ENCODE peak calls at places on chromosome 7, in seven cellular contexts. Y is dorsolateral prefrontal cortex, B is astrocyte of the spinal cord, X is AG10803, R is left ventricle myocardium inferior, A is heart right ventricle, I is SK-N-SH. C is an unnamed sample.

GRCh38 chr7:94223375-94224084 is 171.2 kb upstream of the COL1A2 start:
- DNase-seq in Y (no peak), B (peak; percentile 72), X (peak; percentile 50), R (no peak), A (no peak), I (no peak), C (peak; percentile 48)

GRCh38 chr7:44108768-44109750 is 4.9 kb downstream of the AEBP1 start:
- DNase-seq in Y (no peak), B (no peak), X (no peak), R (no peak), A (no peak), I (peak; percentile 65), C (no peak)

GRCh38 chr7:135334830-135335543 is 101.3 kb downstream of the STRA8 start:
- DNase-seq in Y (no peak), B (no peak), X (no peak), R (no peak), A (no peak), I (no peak), C (no peak)

GRCh38 chr7:36207451-36208291 is 54.6 kb downstream of the EEPD1 start:
- DNase-seq in Y (peak; percentile 53), B (peak; percentile 82), X (peak; percentile 78), R (peak; percentile 54), A (peak; percentile 50), I (peak; percentile 60), C (no peak)

GRCh38 chr7:157224627-157225026 is 85.9 kb downstream of the UBE3C start:
- DNase-seq in Y (no peak), B (peak; percentile 37), X (peak; percentile 44), R (no peak), A (no peak), I (peak; percentile 48), C (peak; percentile 12)

GRCh38 chr7:128103498-128104108 is 72.4 kb upstream of the LRRC4 start:
- DNase-seq in Y (peak; percentile 53), B (peak; percentile 16), X (peak; percentile 15), R (peak; percentile 52), A (peak; percentile 40), I (peak; percentile 66), C (no peak)

GRCh38 chr7:50851891-50852290 is 69.2 kb upstream of the GRB10 start:
- DNase-seq in Y (no peak), B (no peak), X (no peak), R (no peak), A (no peak), I (no peak), C (no peak)

GRCh38 chr7:47375121-47375551 is 206.8 kb downstream of the TNS3 start:
- DNase-seq in Y (peak; percentile 22), B (peak; percentile 67), X (peak; percentile 79), R (no peak), A (no peak), I (no peak), C (no peak)

GRCh38 chr7:82594665-82595064 is 151.1 kb upstream of the CACNA2D1 start:
- DNase-seq in Y (no peak), B (no peak), X (no peak), R (no peak), A (no peak), I (no peak), C (no peak)

GRCh38 chr7:82507365-82507975 is 63.9 kb upstream of the CACNA2D1 start:
- DNase-seq in Y (no peak), B (no peak), X (no peak), R (no peak), A (no peak), I (no peak), C (no peak)

GRCh38 chr7:121084748-121085336 is 96.3 kb downstream of the CPED1 start:
- DNase-seq in Y (no peak), B (peak; percentile 91), X (peak; percentile 98), R (no peak), A (no peak), I (peak; percentile 10), C (no peak)

GRCh38 chr7:15504376-15504775 is 57.4 kb downstream of the AGMO start:
- DNase-seq in Y (no peak), B (no peak), X (no peak), R (no peak), A (no peak), I (no peak), C (no peak)

GRCh38 chr7:100885440-100886141 is 3.9 kb downstream of the UFSP1 start:
- DNase-seq in Y (no peak), B (no peak), X (no peak), R (no peak), A (no peak), I (no peak), C (no peak)

GRCh38 chr7:52569151-52569550 is 466.3 kb upstream of the POM121L12 start:
- DNase-seq in Y (no peak), B (no peak), X (no peak), R (no peak), A (no peak), I (no peak), C (no peak)

GRCh38 chr7:35985126-35985754 is 167.8 kb upstream of the EEPD1 start:
- DNase-seq in Y (peak; percentile 86), B (peak; percentile 68), X (peak; percentile 72), R (peak; percentile 76), A (peak; percentile 79), I (peak; percentile 96), C (no peak)

GRCh38 chr7:2821161-2821841 is 22.8 kb downstream of the GNA12 start:
- DNase-seq in Y (no peak), B (peak; percentile 77), X (peak; percentile 90), R (no peak), A (no peak), I (peak; percentile 65), C (no peak)
- TF ChIP-seq CTCF in Y (no peak), B (no peak), X (peak; percentile 7), R (peak; percentile 9), A (no peak), I (peak; percentile 28), C (no peak)

GRCh38 chr7:76292206-76292573 is 10.3 kb upstream of the HSPB1 start:
- DNase-seq in Y (no peak), B (peak; percentile 14), X (peak; percentile 50), R (no peak), A (no peak), I (no peak), C (no peak)

GRCh38 chr7:76293407-76293901 is 9.0 kb upstream of the HSPB1 start:
- DNase-seq in Y (no peak), B (no peak), X (no peak), R (no peak), A (no peak), I (no peak), C (no peak)

GRCh38 chr7:76296743-76297740 is 5.4 kb upstream of the HSPB1 start:
- DNase-seq in Y (no peak), B (peak; percentile 66), X (peak; percentile 93), R (no peak), A (no peak), I (no peak), C (no peak)

GRCh38 chr7:76291346-76292205 is 10.9 kb upstream of the HSPB1 start:
- DNase-seq in Y (peak; percentile 92), B (peak; percentile 97), X (peak; percentile 98), R (peak; percentile 91), A (peak; percentile 91), I (peak; percentile 92), C (peak; percentile 59)

GRCh38 chr7:76294344-76295024 is 8.0 kb upstream of the HSPB1 start:
- DNase-seq in Y (peak; percentile 97), B (peak; percentile 98), X (peak; percentile 95), R (peak; percentile 98), A (peak; percentile 97), I (peak; percentile 92), C (peak; percentile 88)
- H3K4me3 ChIP-seq in Y (peak overlapping the region; percentile 55), B (peak overlapping the region; percentile 22), X (peak overlapping the region; percentile 56), R (peak overlapping the region; percentile 58), A (peak overlapping the region; percentile 48), I (peak overlapping the region; percentile 25), C (peak overlapping the region; percentile 24)

GRCh38 chr7:31763548-31763947 is 76.5 kb downstream of the PPP1R17 start:
- DNase-seq in Y (no peak), B (no peak), X (no peak), R (no peak), A (no peak), I (no peak), C (no peak)
- TF ChIP-seq CTCF in Y (no peak), B (peak; percentile 36), X (peak; percentile 23), R (no peak), A (no peak), I (peak; percentile 60), C (peak; percentile 50)

GRCh38 chr7:29019275-29019820 is 61.2 kb upstream of the TRIL start:
- DNase-seq in Y (no peak), B (no peak), X (peak; percentile 30), R (no peak), A (no peak), I (no peak), C (no peak)

GRCh38 chr7:29013062-29013461 is 54.9 kb upstream of the TRIL start:
- DNase-seq in Y (no peak), B (no peak), X (no peak), R (no peak), A (peak; percentile 25), I (no peak), C (no peak)

GRCh38 chr7:29014725-29015124 is 56.6 kb upstream of the TRIL start:
- DNase-seq in Y (no peak), B (no peak), X (no peak), R (no peak), A (no peak), I (no peak), C (no peak)

GRCh38 chr7:29017666-29018065 is 59.5 kb upstream of the TRIL start:
- DNase-seq in Y (no peak), B (peak; percentile 57), X (peak; percentile 16), R (no peak), A (no peak), I (no peak), C (no peak)

DNA sequence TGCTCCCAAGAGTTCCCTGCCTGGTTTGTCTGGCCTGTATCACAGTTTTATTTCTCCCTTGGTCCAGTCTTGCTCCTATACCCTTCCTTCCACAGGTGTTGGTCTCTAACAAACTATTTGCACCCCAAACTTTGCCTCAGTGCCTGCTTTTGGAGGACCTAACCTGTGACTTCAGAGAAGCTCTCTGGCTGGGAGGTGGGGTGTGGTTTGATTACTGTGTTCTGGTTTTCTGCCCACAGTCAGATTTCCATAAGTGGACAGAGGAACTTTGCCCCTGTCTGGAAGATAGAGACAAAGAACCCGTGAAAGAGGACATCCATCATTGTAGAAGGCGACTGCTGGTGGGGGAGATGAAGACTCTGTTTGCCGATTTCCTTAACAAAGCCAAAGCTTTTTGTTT is 55.8 kb upstream of the TRIL start:
- DNase-seq in Y (no peak), B (no peak), X (no peak), R (no peak), A (no peak), I (no peak), C (no peak)
- H3K4me3 ChIP-seq in Y (no peak overlapping the region), B (no peak overlapping the region), X (no peak overlapping the region), R (no peak overlapping the region), A (no peak overlapping the region), I (no peak overlapping the region), C (no peak overlapping the region)

C was measured in retinal pigment epithelial cell.